ENCODE peak calls at places on chromosomes 13 and 19, in four cellular contexts. S, V, Q and I are unnamed samples.
A peak's percentile ranks its signal among the peaks of the same experiment; 100 is the strongest.

GRCh38 chr13:21850013-21851006 is 179.4 kb downstream of the FGF9 start:
- DNase-seq in S (no peak), V (no peak), Q (no peak), I (no peak)

GRCh38 chr19:4633140-4633967 is 6.0 kb upstream of the TNFAIP8L1 start:
- DNase-seq in S (peak; percentile 80), V (peak; percentile 61), Q (no peak), I (no peak)

GRCh38 chr13:24851546-24851945 is 87.6 kb downstream of the RNF17 start:
- DNase-seq in S (no peak), V (no peak), Q (no peak), I (no peak)

GRCh38 chr13:45511310-45512147 is 46.8 kb downstream of the COG3 start:
- DNase-seq in S (peak; percentile 52), V (no peak), Q (peak; percentile 34), I (peak; percentile 87)

GRCh38 chr19:40717880-40718773 is 1.2 kb downstream of the ITPKC start:
- DNase-seq in S (no peak), V (peak; percentile 45), Q (peak; percentile 41), I (no peak)

GRCh38 chr13:107866007-107866665 is 349.2 kb downstream of the LIG4 start:
- DNase-seq in S (no peak), V (no peak), Q (no peak), I (no peak)

GRCh38 chr13:33927315-33927714 is 109.4 kb downstream of the RFC3 start:
- DNase-seq in S (no peak), V (no peak), Q (no peak), I (no peak)

GRCh38 chr19:6222884-6223283 is 56.9 kb downstream of the MLLT1 start:
- DNase-seq in S (no peak), V (no peak), Q (no peak), I (no peak)

GRCh38 chr19:571127-571974 is 1.0 kb upstream of the BSG start:
- DNase-seq in S (no peak), V (peak; percentile 68), Q (peak; percentile 45), I (no peak)

GRCh38 chr19:32889137-32889934 is 19.8 kb upstream of the SLC7A9 start:
- DNase-seq in S (no peak), V (no peak), Q (no peak), I (no peak)

GRCh38 chr19:4976412-4977298 is 7.7 kb downstream of the KDM4B start:
- DNase-seq in S (no peak), V (peak; percentile 66), Q (peak; percentile 95), I (no peak)

GRCh38 chr19:51065221-51065960 is 499 bp upstream of the KLK13 start:
- DNase-seq in S (no peak), V (no peak), Q (no peak), I (no peak)

GRCh38 chr19:36528921-36529518 is 949 bp upstream of the ZNF260 start:
- DNase-seq in S (no peak), V (no peak), Q (no peak), I (no peak)

GRCh38 chr13:97627566-97627965 is 193.6 kb downstream of the RAP2A start:
- DNase-seq in S (no peak), V (no peak), Q (no peak), I (no peak)

GRCh38 chr19:10285393-10285792 is 1.4 kb upstream of the ICAM4 start:
- DNase-seq in S (no peak), V (no peak), Q (no peak), I (no peak)
- TF ChIP-seq POLR2AphosphoS5 in S (no peak), V (no peak), Q (no peak), I (no peak)

DNA sequence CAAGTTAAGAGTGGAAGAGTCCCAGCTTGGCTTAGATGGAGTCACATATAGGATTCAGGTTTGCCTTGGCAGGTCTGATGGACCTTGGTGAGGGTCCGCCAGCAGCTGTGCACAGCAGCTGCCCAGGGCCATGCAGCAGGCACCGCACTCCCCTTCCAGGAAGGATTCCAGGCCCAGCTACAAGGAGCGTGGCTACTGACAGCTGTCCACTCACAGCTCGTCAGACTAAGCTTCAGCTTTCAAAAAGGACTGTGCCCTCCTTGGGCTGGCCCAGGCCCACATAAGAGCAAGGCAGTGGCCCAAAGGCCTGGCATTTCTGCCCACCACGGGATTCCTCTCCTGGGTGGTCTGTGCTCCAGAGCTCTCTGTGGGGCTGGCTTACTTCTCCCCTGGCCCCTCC is 68.4 kb downstream of the ALOX5AP start:
- DNase-seq in S (no peak), V (no peak), Q (no peak), I (no peak)
- H3K4me3 ChIP-seq in S (no peak overlapping the region), V (no peak overlapping the region), Q (no peak overlapping the region), I (no peak overlapping the region)

GRCh38 chr19:16298334-16298733 is 26.3 kb upstream of the KLF2 start:
- DNase-seq in S (no peak), V (no peak), Q (no peak), I (no peak)

GRCh38 chr19:16293133-16294085 is 31.2 kb upstream of the KLF2 start:
- DNase-seq in S (no peak), V (peak; percentile 66), Q (peak; percentile 11), I (no peak)

GRCh38 chr19:16295071-16295470 is 29.6 kb upstream of the KLF2 start:
- DNase-seq in S (no peak), V (no peak), Q (no peak), I (no peak)

GRCh38 chr19:16297575-16298178 is 26.9 kb upstream of the KLF2 start:
- DNase-seq in S (no peak), V (peak; percentile 72), Q (no peak), I (no peak)

GRCh38 chr19:16296713-16297112 is 27.9 kb upstream of the KLF2 start:
- DNase-seq in S (no peak), V (no peak), Q (no peak), I (no peak)
- TF ChIP-seq POLR2AphosphoS5 in S (no peak), V (no peak), Q (no peak), I (no peak)

GRCh38 chr19:35039881-35040456 is 1.6 kb upstream of the HPN start:
- DNase-seq in S (no peak), V (no peak), Q (no peak), I (no peak)
- H3K4me3 ChIP-seq in S (no peak overlapping the region), V (no peak overlapping the region), Q (no peak overlapping the region), I (no peak overlapping the region)